ENCODE peak calls at places on chromosomes 1 and 21, in six cellular contexts. L is IMR-90, F is neuronal stem cell, J is mesenchymal stem cell, M is trophoblast cell, N is H1. T is an unnamed sample. For H3K27me3, the result is how much of the 10 kb centered on the place peaks cover.

GRCh38 chr1:59687081-59687480 is 127.7 kb upstream of the HOOK1 start:
- DNase-seq in J (no peak), M (no peak), L (no peak), F (no peak), N (no peak), T (no peak)

GRCh38 chr1:47184771-47185677 is 4.8 kb downstream of the PDZK1IP1 start:
- DNase-seq in J (no peak), N (no peak), F (no peak), M (no peak), L (no peak), T (no peak)

GRCh38 chr1:17141441-17142197 is 22.4 kb upstream of the PADI2 start:
- DNase-seq in J (no peak), N (no peak), L (no peak), F (no peak), M (peak), T (no peak)

GRCh38 chr1:17442841-17443240 is 3.4 kb upstream of the RCC2 start:
- DNase-seq in M (no peak), N (no peak), L (no peak), J (no peak), F (no peak), T (no peak)

GRCh38 chr1:246566128-246566807 is at the start of the genes CNST and TFB2M:
- DNase-seq in L (peak), N (peak), M (peak), J (peak), F (peak), T (peak)

GRCh38 chr1:97243973-97244560 is 522.5 kb downstream of the PTBP2 start:
- DNase-seq in M (peak), L (peak), J (peak), F (no peak), N (no peak), T (no peak)

GRCh38 chr1:22652881-22653316 is at the start of gene C1QB:
- DNase-seq in F (no peak), N (no peak), J (no peak), L (no peak), M (peak), T (no peak)

GRCh38 chr1:32963746-32964460 is 706 bp downstream of the RNF19B start:
- DNase-seq in J (peak), N (no peak), L (peak), F (peak), M (peak), T (peak)

GRCh38 chr1:160707171-160708109 is 4.2 kb downstream of the CD48 start:
- DNase-seq in N (no peak), L (no peak), J (no peak), F (no peak), M (peak), T (no peak)

GRCh38 chr1:157106813-157107189 is 7.2 kb upstream of the ETV3L start:
- DNase-seq in M (no peak), F (no peak), N (no peak), J (no peak), L (no peak), T (peak)

GRCh38 chr1:202121006-202121405 is 1.7 kb upstream of the GPR37L1 start:
- DNase-seq in J (no peak), L (no peak), N (no peak), M (no peak), F (no peak), T (no peak)

GRCh38 chr1:38076038-38076437 is 29.4 kb upstream of the POU3F1 start:
- DNase-seq in L (peak), N (no peak), M (peak), J (peak), F (peak), T (peak)

GRCh38 chr1:206921772-206922265 is at the start of gene FCMR:
- DNase-seq in M (no peak), L (no peak), J (no peak), N (no peak), F (no peak), T (no peak)

GRCh38 chr21:45590726-45591618 is 48.7 kb upstream of the SLC19A1 start:
- DNase-seq in F (no peak), M (peak), J (peak), N (no peak), L (no peak), T (peak)

GRCh38 chr1:229104654-229105053 is 166.3 kb upstream of the RAB4A start:
- DNase-seq in J (no peak), M (no peak), F (no peak), N (no peak), L (no peak), T (no peak)

GRCh38 chr1:20494609-20495311 is 8.8 kb upstream of the CAMK2N1 start:
- DNase-seq in L (peak), F (no peak), J (peak), N (no peak), M (peak), T (no peak)

GRCh38 chr21:20443558-20444155 is 554.6 kb upstream of the NCAM2 start:
- DNase-seq in F (peak), N (no peak), M (peak), J (no peak), L (no peak), T (no peak)

GRCh38 chr21:37546949-37547614 is 180.5 kb downstream of the DYRK1A start:
- DNase-seq in M (no peak), F (no peak), J (peak), L (no peak), N (no peak), T (no peak)

GRCh38 chr1:161266096-161266679 is 7.6 kb downstream of the PCP4L1 start:
- DNase-seq in M (no peak), F (no peak), N (no peak), L (no peak), J (no peak), T (no peak)

GRCh38 chr1:70372426-70372825 is 17.9 kb upstream of the ANKRD13C start:
- DNase-seq in N (no peak), J (no peak), L (no peak), F (no peak), M (no peak), T (no peak)

GRCh38 chr1:206706298-206706791 is 21.6 kb downstream of the MAPKAPK2 start:
- DNase-seq in M (peak), F (peak), J (peak), N (no peak), L (peak), T (no peak)

GRCh38 chr1:37741662-37742061 is 23.3 kb downstream of the EPHA10 start:
- DNase-seq in N (no peak), M (no peak), J (no peak), L (no peak), F (no peak), T (no peak)

GRCh38 chr1:228100822-228101613 is 2.1 kb downstream of the C1orf35 start:
- DNase-seq in M (no peak), L (no peak), J (no peak), F (no peak), N (no peak), T (no peak)

GRCh38 chr1:244104309-244105060 is 53.4 kb downstream of the ZBTB18 start:
- DNase-seq in F (no peak), J (peak), L (peak), M (peak), N (no peak), T (no peak)

GRCh38 chr1:241022366-241022765 is 334.6 kb downstream of the RGS7 start:
- DNase-seq in M (no peak), F (no peak), N (no peak), L (peak), J (no peak), T (no peak)

GRCh38 chr1:45442272-45442671 is 48.7 kb downstream of the TESK2 start:
- DNase-seq in F (no peak), L (peak), J (peak), M (peak), N (no peak), T (no peak)

GRCh38 chr21:16573581-16573980 is 843.8 kb downstream of the USP25 start:
- DNase-seq in F (no peak), J (peak), M (peak), N (no peak), L (peak), T (no peak)

GRCh38 chr1:67690411-67690810 is 5.4 kb downstream of the GADD45A start:
- DNase-seq in N (no peak), F (no peak), M (no peak), J (no peak), L (no peak), T (no peak)

GRCh38 chr21:33266784-33267135 is 593 bp downstream of the IL10RB start:
- DNase-seq in F (no peak), N (no peak), M (no peak), L (no peak), J (no peak), T (no peak)

GRCh38 chr1:115454835-115455511 is 116.9 kb upstream of the NGF start:
- DNase-seq in N (no peak), L (peak), F (no peak), J (no peak), M (no peak), T (no peak)

GRCh38 chr1:27045973-27046558 is 33.4 kb upstream of the TENT5B start:
- DNase-seq in L (peak), N (peak), F (peak), M (peak), J (peak), T (peak)

GRCh38 chr1:201450721-201451291 is 18.2 kb downstream of the PHLDA3 start:
- DNase-seq in M (no peak), F (no peak), N (no peak), J (peak), L (peak), T (peak)

GRCh38 chr1:237875291-237875690 is 15.4 kb downstream of the ZP4 start:
- DNase-seq in J (peak), F (no peak), M (peak), N (no peak), L (peak), T (no peak)

GRCh38 chr1:220151454-220151853 is 57.5 kb downstream of the IARS2 start:
- DNase-seq in L (peak), F (no peak), M (no peak), J (no peak), N (no peak), T (no peak)

GRCh38 chr1:160171978-160172377 is 18.4 kb upstream of the CASQ1 start:
- DNase-seq in J (no peak), N (no peak), M (peak), F (no peak), L (no peak), T (no peak)

GRCh38 chr1:154755858-154756730 is 114.0 kb downstream of the KCNN3 start:
- DNase-seq in J (peak), L (peak), F (no peak), N (no peak), M (no peak), T (no peak)

GRCh38 chr1:174337000-174337681 is 110.6 kb upstream of the GPR52 start:
- DNase-seq in L (no peak), J (no peak), M (no peak), N (no peak), F (no peak), T (no peak)

GRCh38 chr1:1597275-1597930 is 2.5 kb downstream of the FNDC10 start:
- DNase-seq in F (no peak), J (no peak), L (no peak), M (peak), N (peak), T (peak)
- H3K27me3 ChIP-seq in F (under half), J (half or more), L (under half), M (under half), N (under half), T (under half)

DNA sequence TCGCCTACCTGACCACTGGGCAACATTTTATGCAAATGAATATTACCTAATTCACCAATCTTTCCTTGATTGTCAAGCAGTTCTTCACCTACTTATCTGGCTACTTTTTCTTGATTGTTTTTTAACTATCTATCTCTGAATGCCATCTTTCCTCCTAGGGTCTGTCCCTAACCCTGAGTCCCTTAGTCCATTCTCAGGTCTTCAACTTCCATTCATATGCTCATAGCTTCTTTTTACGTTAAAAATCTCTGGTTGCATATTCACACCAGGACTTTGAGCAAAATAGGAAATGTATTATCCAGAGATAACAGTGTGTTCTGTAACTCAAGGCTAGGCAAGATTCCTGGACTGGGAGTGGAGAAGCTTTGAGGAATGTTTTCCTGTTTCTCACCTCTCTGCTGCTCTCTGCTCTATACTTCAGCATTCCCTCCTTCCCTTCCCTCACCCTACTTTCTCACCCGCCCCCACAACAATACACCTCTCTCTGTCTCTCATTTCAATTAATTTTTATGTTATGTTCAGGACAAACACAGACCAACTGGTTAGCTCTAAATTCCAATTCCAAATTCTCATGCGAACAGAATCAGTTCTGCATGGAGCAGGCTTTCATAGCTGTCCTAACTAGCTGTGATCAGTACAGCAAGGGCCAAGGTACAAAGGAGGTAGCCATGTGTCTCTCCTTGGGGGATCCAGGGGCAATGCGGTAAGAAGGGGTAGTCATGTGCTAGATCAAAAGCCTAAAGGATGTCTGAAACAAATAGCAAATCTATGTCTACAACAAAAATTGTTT is 278.4 kb downstream of the USH2A start:
- DNase-seq in F (no peak), L (no peak), J (no peak), N (no peak), M (peak), T (peak)
- H2BK120ac ChIP-seq in F (no peak), L (no peak), J (no peak), N (no peak), M (no peak), T (no peak)

DNA sequence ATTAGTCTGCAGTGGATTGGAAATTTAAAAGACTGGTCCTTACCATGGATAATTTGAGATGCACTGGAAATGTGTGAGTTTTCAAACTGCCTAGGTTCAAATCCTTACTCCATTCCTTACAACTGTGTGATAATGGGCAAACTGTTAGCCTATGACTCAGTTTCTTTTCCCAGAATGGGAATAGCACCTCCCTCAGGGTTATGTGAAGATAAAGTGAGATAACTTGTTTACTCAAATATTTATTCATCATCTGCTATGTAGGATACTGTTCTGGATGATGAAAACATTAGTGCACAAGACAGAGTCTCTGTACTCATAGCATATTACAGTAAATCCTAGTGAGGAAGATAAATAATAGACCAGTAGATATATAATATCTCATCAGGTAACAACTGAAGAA is 28.6 kb downstream of the LRIG2 start:
- DNase-seq in L (peak), M (peak), N (no peak), J (peak), F (no peak), T (no peak)
- H2AFZ ChIP-seq in L (no peak), M (no peak), N (no peak), J (no peak), F (no peak), T (no peak)

GRCh38 chr1:204662530-204662929 is 23.0 kb downstream of the LRRN2 start:
- DNase-seq in J (peak), N (no peak), L (no peak), M (no peak), F (no peak), T (no peak)
- H3K27me3 ChIP-seq in J (half or more), N (under half), L (under half), M (under half), F (under half), T (under half)

DNA sequence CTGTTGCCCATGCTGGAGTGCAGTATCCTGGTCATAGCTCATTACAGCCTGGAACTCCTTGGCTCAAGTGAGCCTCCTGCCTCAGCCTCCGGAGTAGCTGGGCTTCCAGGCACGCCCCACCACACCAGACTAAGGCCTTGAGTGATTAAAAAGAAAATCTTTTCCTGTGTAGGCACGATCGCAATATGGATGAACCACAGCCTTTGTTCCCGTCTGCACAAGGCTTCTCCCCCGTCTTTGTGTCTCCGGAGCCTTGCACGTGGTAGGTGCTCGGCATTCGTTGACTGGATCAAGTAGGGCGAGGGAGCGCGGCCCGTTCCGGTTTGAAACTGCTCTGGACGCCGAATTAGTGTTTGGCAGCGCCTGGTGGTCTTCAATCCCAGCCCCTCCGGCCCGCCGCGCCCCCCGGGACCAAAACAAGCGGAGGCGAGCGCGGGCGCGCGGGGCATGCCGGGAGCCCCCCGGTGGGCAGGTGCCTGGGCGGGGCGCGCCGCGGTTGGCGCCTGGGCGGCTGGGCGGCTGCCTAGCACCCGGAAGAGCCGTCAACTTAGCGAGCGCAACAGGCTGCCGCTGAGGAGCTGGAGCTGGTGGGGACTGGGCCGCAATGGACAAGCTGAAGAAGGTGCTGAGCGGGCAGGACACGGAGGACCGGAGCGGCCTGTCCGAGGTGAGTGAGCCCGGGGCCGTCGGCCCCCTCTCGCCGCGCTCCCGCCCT is at the start of gene SFT2D2:
- DNase-seq in F (peak), M (peak), L (peak), J (peak), N (no peak), T (peak)
- H2BK120ac ChIP-seq in F (no peak), M (peak), L (peak), J (no peak), N (no peak), T (no peak)

DNA sequence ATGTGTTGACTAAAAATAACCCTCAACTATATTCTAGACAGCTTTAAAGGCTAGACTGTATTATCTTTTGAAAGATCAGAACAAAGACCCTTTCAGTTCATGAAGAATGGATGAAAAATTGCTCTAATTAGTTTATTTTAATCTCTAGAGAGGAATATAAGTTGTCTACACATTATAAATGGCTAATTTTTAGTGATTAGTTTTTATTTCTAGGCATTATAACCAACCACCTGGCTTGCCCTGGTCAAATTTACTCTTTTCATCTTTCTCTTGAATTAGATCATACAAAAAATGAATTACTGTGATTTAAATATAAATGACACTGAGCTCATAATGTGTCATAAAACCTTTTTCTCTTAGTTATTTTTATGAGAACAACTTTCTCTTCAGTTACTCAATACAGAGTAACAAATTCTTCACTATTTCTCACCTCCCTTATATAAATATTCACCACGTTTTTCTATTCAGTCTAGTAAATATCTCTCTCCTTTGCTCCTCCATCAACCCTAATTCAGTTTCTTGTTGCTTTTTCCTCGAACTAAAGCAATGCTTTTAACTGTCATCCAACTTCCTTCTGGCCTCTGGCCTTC is 428.6 kb upstream of the TMPRSS15 start:
- DNase-seq in F (no peak), L (no peak), N (no peak), J (peak), M (no peak), T (no peak)
- H2AFZ ChIP-seq in F (no peak), L (no peak), N (no peak), J (no peak), M (no peak), T (no peak)

DNA sequence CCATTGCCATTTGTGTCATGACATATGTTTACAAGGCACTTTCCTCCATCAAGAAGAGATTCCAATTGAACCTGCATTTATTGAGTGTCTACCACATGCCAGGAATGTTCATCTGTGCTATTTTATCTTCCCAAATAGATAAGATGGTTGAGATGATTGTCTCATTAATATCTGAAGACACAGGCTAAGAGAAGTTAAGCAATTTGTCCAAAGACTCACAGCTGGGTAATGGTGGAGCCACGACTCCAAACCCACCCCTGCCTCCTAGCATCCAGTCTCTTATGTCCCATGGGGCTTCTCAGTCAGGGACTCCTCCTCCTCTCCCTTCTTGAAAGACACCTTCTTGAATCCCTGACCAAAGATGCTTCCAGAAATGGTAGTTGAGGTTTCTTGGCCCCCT is 68.1 kb downstream of the STUM start:
- DNase-seq in L (no peak), J (no peak), M (peak), F (no peak), N (no peak), T (no peak)
- H3K27me3 ChIP-seq in L (under half), J (under half), M (under half), F (under half), N (under half), T (under half)

DNA sequence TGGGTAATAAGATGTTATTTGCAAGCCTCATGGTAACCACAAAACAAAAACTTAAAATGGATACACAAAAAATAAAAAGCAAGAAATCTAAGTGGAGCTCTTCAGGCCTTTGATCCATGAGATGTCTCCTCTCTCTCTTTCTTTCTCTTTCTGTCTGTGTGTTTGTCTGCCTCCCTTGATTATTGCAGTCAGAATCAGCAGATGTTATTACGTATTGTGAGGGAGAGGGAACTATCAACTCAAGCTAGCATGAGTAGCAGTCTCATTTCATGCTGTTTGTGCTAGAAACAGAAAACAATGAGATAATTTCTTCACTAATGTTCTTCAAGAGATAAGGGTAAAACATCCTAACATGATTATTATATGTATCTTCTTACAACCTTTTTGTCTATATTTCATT is 103.6 kb upstream of the PDC start:
- DNase-seq in M (no peak), L (peak), N (no peak), F (no peak), J (no peak), T (no peak)
- H2BK120ac ChIP-seq in M (no peak), L (no peak), N (no peak), F (no peak), J (no peak), T (no peak)

T was measured in H9.